ENCODE peak calls at places on chromosomes 13 and 19, in seven cellular contexts. H is activated CD4-positive, CD25-positive, alpha-beta regulatory T cell treated with anti-CD3 and anti-CD28 coated beads, Interleukin-2, amount 50 U/mL, for 16 hours; O is astrocyte of the hippocampus; F is ELF-1; I is bronchial epithelial cell; N is suprapubic skin; W is T-helper 17 cell. J is an unnamed sample.

GRCh38 chr13:45040626-45041025 is 51.3 kb downstream of the GPALPP1 start:
- DNase-seq in I (peak), W (no peak), O (peak), H (no peak), N (no peak), F (no peak), J (no peak)

GRCh38 chr19:43726736-43727592 is 11.1 kb downstream of the IRGC start:
- DNase-seq in I (no peak), N (no peak), O (peak), W (no peak), H (no peak), F (no peak), J (no peak)

GRCh38 chr13:60754691-60755090 is 357.7 kb downstream of the TDRD3 start:
- DNase-seq in F (no peak), W (no peak), N (no peak), O (peak), H (no peak), I (no peak), J (no peak)

GRCh38 chr13:21546372-21546771 is 57.6 kb downstream of the MICU2 start:
- DNase-seq in O (no peak), I (no peak), W (no peak), H (no peak), F (no peak), N (no peak), J (no peak)

GRCh38 chr19:33499671-33500506 is 21.7 kb downstream of the PEPD start:
- DNase-seq in O (no peak), F (no peak), W (no peak), N (peak), H (no peak), I (no peak), J (no peak)

GRCh38 chr19:35433448-35433847 is 14.6 kb upstream of the FFAR2 start:
- DNase-seq in F (no peak), N (no peak), O (no peak), H (no peak), I (no peak), W (no peak), J (no peak)

GRCh38 chr19:48724796-48725753 is 5.5 kb upstream of the MAMSTR start:
- DNase-seq in W (no peak), I (peak), H (no peak), O (peak), N (no peak), F (peak), J (no peak)

GRCh38 chr19:21848706-21849105 is 12.7 kb upstream of the ZNF43 start:
- DNase-seq in H (no peak), F (no peak), O (peak), I (peak), W (no peak), N (no peak), J (no peak)

GRCh38 chr19:49817964-49818690 is at the start of gene MED25:
- DNase-seq in W (peak), I (peak), N (peak), H (peak), F (peak), O (peak), J (peak)

GRCh38 chr13:34867590-34867989 is 74.5 kb upstream of the NBEA start:
- DNase-seq in O (peak), H (no peak), I (peak), N (no peak), F (no peak), W (no peak), J (no peak)

GRCh38 chr19:17103177-17103576 is 27.6 kb downstream of the MYO9B start:
- DNase-seq in O (peak), I (no peak), F (peak), H (no peak), N (no peak), W (no peak), J (no peak)

GRCh38 chr19:6671960-6672359 is 2.0 kb upstream of the TNFSF14 start:
- DNase-seq in W (no peak), F (no peak), N (no peak), O (no peak), H (no peak), I (no peak), J (no peak)

GRCh38 chr19:38211206-38211605 is 12.8 kb downstream of the DPF1 start:
- DNase-seq in H (no peak), F (no peak), O (no peak), I (no peak), N (no peak), W (no peak), J (no peak)

GRCh38 chr13:37868691-37869505 is 674 bp downstream of the TRPC4 start:
- DNase-seq in N (no peak), F (peak), O (peak), I (no peak), H (no peak), W (no peak), J (no peak)

GRCh38 chr13:38566023-38566422 is 120.9 kb upstream of the FREM2 start:
- DNase-seq in O (no peak), F (no peak), N (no peak), I (no peak), W (no peak), H (no peak), J (no peak)

GRCh38 chr19:39329948-39330347 is 5.9 kb downstream of the GMFG start:
- DNase-seq in O (no peak), I (no peak), W (no peak), H (no peak), N (no peak), F (no peak), J (no peak)

GRCh38 chr19:16579381-16579780 is 7.2 kb upstream of the SLC35E1 start:
- DNase-seq in W (no peak), F (no peak), H (no peak), I (no peak), N (no peak), O (no peak), J (no peak)

GRCh38 chr13:52158629-52159158 is 703 bp downstream of the NEK3 start:
- DNase-seq in I (peak), O (peak), F (no peak), N (no peak), H (no peak), W (no peak), J (no peak)

GRCh38 chr19:5166262-5166661 is 174.3 kb downstream of the PTPRS start:
- DNase-seq in O (peak), W (no peak), F (no peak), H (no peak), N (no peak), I (peak), J (no peak)

GRCh38 chr13:93881418-93881817 is 598.1 kb downstream of the DCT start:
- DNase-seq in W (no peak), O (no peak), I (no peak), H (no peak), N (no peak), F (no peak), J (no peak)

GRCh38 chr19:33771308-33772101 is 25.2 kb upstream of the KCTD15 start:
- DNase-seq in F (peak), H (peak), I (peak), O (peak), W (peak), N (no peak), J (peak)

GRCh38 chr13:113402471-113403254 is 38.7 kb upstream of the GRTP1 start:
- DNase-seq in N (no peak), I (no peak), F (no peak), H (no peak), O (no peak), W (no peak), J (no peak)

GRCh38 chr13:113413898-113414282 is 39.4 kb downstream of the ADPRHL1 start:
- DNase-seq in F (no peak), O (no peak), H (no peak), W (no peak), I (no peak), N (no peak), J (no peak)

GRCh38 chr13:114088863-114089262 is 43.6 kb downstream of the RASA3 start:
- DNase-seq in N (peak), H (no peak), F (peak), O (no peak), I (no peak), W (no peak), J (no peak)

GRCh38 chr13:99984463-99985242 is 3.1 kb downstream of the ZIC2 start:
- DNase-seq in H (no peak), I (no peak), W (no peak), F (peak), N (no peak), O (peak), J (no peak)

GRCh38 chr19:12722566-12723382 is 958 bp downstream of the TNPO2 start:
- DNase-seq in N (peak), W (peak), O (peak), H (peak), F (peak), I (peak), J (peak)

GRCh38 chr13:51435002-51435578 is 17.7 kb downstream of the INTS6 start:
- DNase-seq in O (peak), W (no peak), I (peak), H (no peak), N (no peak), F (no peak), J (no peak)

GRCh38 chr19:10603873-10604459 is 16.9 kb upstream of the AP1M2 start:
- DNase-seq in W (no peak), O (peak), N (no peak), H (no peak), I (no peak), F (peak), J (peak)

GRCh38 chr13:28650284-28650683 is 8.6 kb upstream of the POMP start:
- DNase-seq in O (no peak), N (no peak), W (no peak), F (no peak), I (no peak), H (no peak), J (no peak)

GRCh38 chr19:1247747-1248453 is 483 bp upstream of the MIDN start:
- DNase-seq in N (peak), H (no peak), W (peak), F (peak), I (peak), O (peak), J (peak)

GRCh38 chr19:48511800-48512503 is at the start of gene LMTK3:
- DNase-seq in W (peak), N (no peak), I (no peak), O (peak), F (no peak), H (peak), J (peak)

GRCh38 chr19:531753-532571 is at the start of gene CDC34:
- DNase-seq in H (no peak), F (no peak), O (peak), N (no peak), W (no peak), I (no peak), J (no peak)

GRCh38 chr13:30313307-30313706 is 6.0 kb upstream of the KATNAL1 start:
- DNase-seq in F (no peak), O (peak), N (no peak), I (no peak), H (no peak), W (no peak), J (no peak)

GRCh38 chr19:18123819-18124218 is 26.2 kb downstream of the MAST3 start:
- DNase-seq in F (no peak), H (no peak), O (no peak), I (no peak), N (no peak), W (no peak), J (no peak)

J was measured in central memory CD8-positive, alpha-beta T cell.